ENCODE peak calls at places on chromosomes 2 and 18, in eight cellular contexts. Z, E, J, W, P, X, V and N are unnamed samples.
A peak's percentile ranks its signal among the peaks of the same experiment; 100 is the strongest.

GRCh38 chr2:119085613-119086012 is 72.9 kb downstream of the C1QL2 start:
- DNase-seq in X (no peak), E (no peak), Z (no peak), V (no peak), P (peak; percentile 21), J (no peak), W (no peak), N (no peak)

GRCh38 chr18:79738041-79738461 is 58.4 kb downstream of the CTDP1 start:
- DNase-seq in P (no peak), X (no peak), W (no peak), E (no peak), Z (peak; percentile 5), J (no peak), V (no peak), N (no peak)

GRCh38 chr18:44826418-44827259 is 146.0 kb downstream of the SETBP1 start:
- DNase-seq in P (peak; percentile 70), W (no peak), Z (peak; percentile 97), X (no peak), V (no peak), E (no peak), J (peak; percentile 78), N (no peak)

GRCh38 chr18:39371996-39372395 is 1806.4 kb upstream of the CELF4 start:
- DNase-seq in J (no peak), P (no peak), X (no peak), Z (no peak), W (no peak), V (no peak), E (no peak), N (no peak)

GRCh38 chr2:25939257-25939668 is 43.0 kb downstream of the KIF3C start:
- DNase-seq in E (no peak), P (no peak), Z (no peak), X (no peak), W (peak; percentile 32), V (no peak), J (no peak), N (no peak)

GRCh38 chr2:8893474-8893873 is 56.1 kb upstream of the KIDINS220 start:
- DNase-seq in E (no peak), X (no peak), J (no peak), P (no peak), V (no peak), W (no peak), Z (no peak), N (no peak)

GRCh38 chr2:10912076-10912731 is 470 bp downstream of the KCNF1 start:
- DNase-seq in E (no peak), X (no peak), V (no peak), J (no peak), Z (no peak), W (no peak), P (no peak), N (peak; percentile 30)

GRCh38 chr18:74499633-74500032 is 3.5 kb downstream of the CNDP2 start:
- DNase-seq in J (no peak), Z (peak; percentile 29), V (no peak), P (peak; percentile 62), X (no peak), W (no peak), E (no peak), N (peak; percentile 57)

GRCh38 chr18:8942021-8942908 is 160.2 kb upstream of the NDUFV2 start:
- DNase-seq in Z (peak; percentile 17), X (no peak), P (no peak), J (no peak), E (no peak), V (no peak), W (no peak), N (no peak)

GRCh38 chr2:66507673-66508127 is 72.8 kb downstream of the MEIS1 start:
- DNase-seq in W (no peak), Z (no peak), X (no peak), E (no peak), J (no peak), P (no peak), V (no peak), N (peak; percentile 78)

GRCh38 chr2:224802407-224802806 is 86.2 kb upstream of the CCDC195 start:
- DNase-seq in W (no peak), P (no peak), X (no peak), V (no peak), Z (peak; percentile 35), J (peak; percentile 32), E (no peak), N (peak; percentile 31)